ENCODE peak calls at places on chromosomes 5 and 9, in five cellular contexts. K is choroid plexus epithelial cell, C is HFFc6, D is hepatocyte, P is astrocyte of the spinal cord. Y is an unnamed sample.

GRCh38 chr9:92175441-92175840 is 60.2 kb upstream of the SPTLC1 start:
- DNase-seq in K (no peak), C (no peak), D (no peak), P (no peak), Y (no peak)

GRCh38 chr5:78577992-78578391 is 70.6 kb downstream of the LHFPL2 start:
- DNase-seq in K (no peak), C (no peak), D (no peak), P (no peak), Y (no peak)

GRCh38 chr9:77820293-77820954 is 172.3 kb upstream of the GNA14 start:
- DNase-seq in K (peak), C (peak), D (peak), P (peak), Y (no peak)

GRCh38 chr5:15806613-15807012 is 306.6 kb downstream of the FBXL7 start:
- DNase-seq in K (no peak), C (no peak), D (no peak), P (no peak), Y (no peak)

GRCh38 chr9:12773562-12773961 is 1.3 kb upstream of the LURAP1L start:
- DNase-seq in K (peak), C (no peak), D (no peak), P (no peak), Y (no peak)

GRCh38 chr9:114313186-114313585 is 9.7 kb upstream of the ORM1 start:
- DNase-seq in K (no peak), C (no peak), D (no peak), P (no peak), Y (no peak)

GRCh38 chr9:24413651-24414050 is 132.0 kb downstream of the IZUMO3 start:
- DNase-seq in K (peak), C (no peak), D (no peak), P (peak), Y (no peak)

GRCh38 chr9:132644251-132644650 is 25.5 kb downstream of the DDX31 start:
- DNase-seq in K (no peak), C (no peak), D (no peak), P (no peak), Y (peak)

GRCh38 chr5:1000329-1000728 is 8.3 kb upstream of the NKD2 start:
- DNase-seq in K (no peak), C (no peak), D (no peak), P (no peak), Y (no peak)

GRCh38 chr9:87256973-87257372 is 240.7 kb upstream of the DAPK1 start:
- DNase-seq in K (peak), C (no peak), D (no peak), P (peak), Y (peak)

GRCh38 chr9:101028346-101029299 is at the start of gene PLPPR1:
- DNase-seq in K (peak), C (no peak), D (peak), P (peak), Y (peak)

GRCh38 chr9:133114886-133115603 is 6.0 kb downstream of the RALGDS start:
- DNase-seq in K (no peak), C (no peak), D (no peak), P (no peak), Y (no peak)

GRCh38 chr5:9456435-9457042 is 89.3 kb downstream of the SEMA5A start:
- DNase-seq in K (peak), C (peak), D (no peak), P (peak), Y (no peak)

GRCh38 chr9:135858491-135859185 is 48.7 kb downstream of the CAMSAP1 start:
- DNase-seq in K (no peak), C (no peak), D (no peak), P (no peak), Y (no peak)

GRCh38 chr5:56910123-56910951 is 941 bp downstream of the SETD9 start:
- DNase-seq in K (no peak), C (peak), D (no peak), P (no peak), Y (peak)

DNA sequence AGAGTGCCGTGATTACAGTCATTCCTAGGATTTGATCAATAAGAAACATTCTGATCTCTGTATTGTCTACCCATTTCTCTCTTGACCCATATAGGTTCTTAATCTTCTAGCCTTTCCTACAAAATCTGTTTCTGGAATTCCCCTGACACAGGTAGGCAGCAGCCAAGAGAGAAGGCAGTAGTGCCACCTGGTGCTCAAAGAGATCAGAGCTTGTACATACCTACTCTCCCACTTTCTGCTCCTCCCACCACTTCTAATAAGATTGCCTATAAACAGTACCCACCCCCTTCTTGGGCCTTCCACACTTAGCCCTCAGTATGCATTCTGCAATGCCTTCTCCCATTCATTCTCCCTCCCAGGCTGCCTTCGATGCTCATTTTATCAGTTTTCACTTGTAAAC is 117.4 kb upstream of the RORB start:
- DNase-seq in K (peak), C (no peak), D (peak), P (peak), Y (peak)
- TF ChIP-seq CTCF in K (peak), C (no peak), D (peak), P (peak), Y (no peak)

DNA sequence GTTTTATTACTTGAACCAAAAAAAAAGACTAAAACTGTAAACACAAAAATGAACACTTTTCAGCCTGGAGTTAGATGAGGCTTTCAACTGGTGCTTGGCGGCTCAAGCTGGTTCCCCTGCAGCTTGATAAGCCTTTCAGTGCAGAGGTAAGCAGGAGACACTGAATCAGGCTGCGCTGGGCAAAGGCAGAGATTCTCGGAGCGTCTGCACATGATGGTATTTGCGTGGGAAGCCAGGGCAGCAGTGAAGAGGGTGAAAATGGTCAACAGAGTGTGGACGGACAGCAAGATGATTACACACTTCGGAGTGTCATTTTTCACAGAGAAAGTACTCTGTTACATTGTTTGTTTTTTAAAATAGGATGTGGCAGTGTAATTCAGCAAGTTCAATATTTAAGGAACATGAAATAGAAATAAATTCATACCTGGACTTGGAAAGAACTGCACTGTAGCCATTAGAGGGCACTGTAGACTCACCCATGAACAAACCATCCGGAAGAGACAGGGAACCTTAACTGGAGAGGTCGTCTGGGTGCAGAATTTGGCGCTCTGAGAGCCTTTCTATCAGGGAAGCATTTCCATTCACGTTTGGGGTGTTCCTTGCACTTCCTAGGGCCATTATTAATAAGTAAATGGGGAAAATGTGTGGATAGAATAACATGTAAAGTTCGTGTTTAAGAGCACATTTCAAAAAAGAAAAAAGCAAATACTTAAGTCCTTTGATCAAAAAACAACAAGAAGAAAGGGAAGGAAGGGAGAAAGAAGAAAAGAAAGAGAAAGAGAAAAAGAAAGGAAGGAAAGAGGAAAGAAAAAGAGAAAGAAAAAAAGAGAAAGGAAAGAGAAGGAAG is 69.8 kb downstream of the ICE1 start:
- DNase-seq in K (peak), C (peak), D (peak), P (peak), Y (peak)
- TF ChIP-seq CTCF in K (peak), C (peak), D (peak), P (peak), Y (peak)

GRCh38 chr5:109479260-109479860 is 69.6 kb upstream of the PJA2 start:
- DNase-seq in K (peak), C (peak), D (peak), P (peak), Y (no peak)
- TF ChIP-seq CTCF in K (peak), C (peak), D (peak), P (peak), Y (peak)

GRCh38 chr9:251398-251797 is 36.7 kb downstream of the DOCK8 start:
- DNase-seq in K (no peak), C (no peak), D (no peak), P (no peak), Y (no peak)
- TF ChIP-seq CTCF in K (no peak), C (no peak), D (no peak), P (no peak), Y (no peak)

GRCh38 chr5:41637869-41638268 is 127.5 kb upstream of the PLCXD3 start:
- DNase-seq in K (peak), C (no peak), D (no peak), P (no peak), Y (no peak)
- TF ChIP-seq CTCF in K (peak), C (peak), D (no peak), P (peak), Y (no peak)

GRCh38 chr5:95178046-95178651 is 106.7 kb downstream of the MCTP1 start:
- DNase-seq in K (peak), C (no peak), D (peak), P (peak), Y (peak)
- TF ChIP-seq CTCF in K (peak), C (no peak), D (peak), P (peak), Y (peak)

DNA sequence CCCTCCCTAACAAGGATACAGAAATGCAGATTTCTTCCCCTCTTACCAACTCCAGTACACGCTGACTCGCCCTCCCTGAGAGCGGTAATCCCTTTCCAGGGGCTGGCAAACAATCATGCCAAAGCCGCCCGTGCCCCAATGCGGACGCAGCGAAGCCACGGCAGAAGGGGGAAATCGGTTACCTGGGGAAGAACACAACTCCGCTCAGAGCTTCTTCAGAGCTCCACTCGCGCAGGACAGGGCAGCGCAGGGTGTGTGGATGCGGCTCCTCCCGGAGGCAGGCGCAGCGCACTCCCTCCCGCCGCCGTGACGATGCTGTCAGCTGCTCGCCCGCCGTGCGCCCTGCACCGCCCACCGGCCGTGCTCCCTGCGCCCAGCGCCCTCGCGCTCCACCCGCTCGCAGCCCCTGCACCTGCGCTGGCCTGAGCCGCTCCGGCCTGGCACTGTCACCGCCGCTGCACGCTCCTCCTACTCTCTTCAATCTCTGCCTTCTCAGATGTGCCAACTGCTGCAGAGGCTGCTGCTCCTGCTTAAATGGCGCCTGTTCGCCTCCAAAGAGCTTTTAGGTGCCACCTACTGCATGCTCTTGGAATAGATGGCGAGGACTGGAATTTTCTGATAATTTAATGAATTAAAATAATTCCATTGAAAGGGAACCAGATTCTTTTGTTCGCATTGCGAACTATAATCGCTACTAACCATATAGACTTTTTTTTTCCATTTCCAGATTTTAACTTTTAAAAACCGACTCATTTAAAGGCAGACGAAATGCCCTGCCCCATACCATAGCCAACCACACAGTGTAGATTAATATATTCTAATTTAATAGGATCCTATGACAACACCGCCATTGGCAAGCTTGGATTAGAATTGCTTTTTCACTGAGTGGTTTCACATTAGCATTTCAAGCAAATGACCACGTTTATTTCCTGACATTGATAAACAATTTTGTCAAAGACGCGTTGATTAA is at the start of gene DIRAS2:
- DNase-seq in K (peak), C (peak), D (peak), P (peak), Y (peak)
- TF ChIP-seq CTCF in K (peak), C (peak), D (peak), P (peak), Y (peak)

DNA sequence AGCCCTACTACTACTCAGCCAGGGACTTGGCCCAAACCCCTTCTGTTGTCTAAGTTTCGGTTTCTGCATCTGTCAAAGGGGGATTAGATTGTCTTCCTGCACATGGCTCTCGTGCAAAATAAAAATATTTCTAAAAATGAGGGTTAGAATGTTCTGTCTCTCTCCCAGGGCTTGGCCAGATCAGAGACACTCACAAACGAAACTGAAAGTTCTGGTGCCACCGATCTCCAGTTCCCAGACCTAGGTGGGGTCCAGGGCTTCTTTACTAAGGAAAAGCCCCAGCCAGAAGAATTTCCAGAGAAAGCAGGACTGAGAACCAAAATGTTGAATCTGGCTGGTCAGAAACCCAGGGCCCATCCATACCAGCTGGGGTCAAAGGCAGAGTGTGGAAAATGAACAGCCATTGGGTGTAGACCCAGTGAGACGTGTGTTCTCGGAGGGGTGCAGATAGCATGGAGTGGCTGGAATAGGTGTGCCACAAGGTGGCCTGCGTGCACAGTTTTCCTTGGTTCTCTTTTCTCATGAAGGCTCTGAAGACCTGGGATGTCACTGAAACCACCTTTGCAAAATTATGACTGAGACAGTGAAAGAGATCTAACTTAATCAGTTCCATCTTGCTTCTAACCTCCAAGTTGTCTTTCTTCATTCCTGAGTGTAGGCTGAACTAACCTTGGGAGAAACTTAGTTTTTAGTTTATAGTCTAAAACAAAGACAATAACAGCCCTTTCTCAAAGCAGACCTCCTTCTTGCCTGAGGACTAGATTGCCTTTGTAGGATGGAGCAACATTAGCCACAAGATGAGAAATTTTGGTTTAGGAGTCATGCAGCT is 2.2 kb upstream of the SLC23A1 start:
- DNase-seq in K (no peak), C (no peak), D (no peak), P (no peak), Y (peak)
- TF ChIP-seq CTCF in K (no peak), C (no peak), D (no peak), P (no peak), Y (peak)

GRCh38 chr9:97474373-97474925 is 27.0 kb upstream of the TMOD1 start:
- DNase-seq in K (peak), C (peak), D (no peak), P (peak), Y (no peak)

GRCh38 chr9:97468658-97469448 is 32.6 kb upstream of the TMOD1 start:
- DNase-seq in K (peak), C (peak), D (peak), P (peak), Y (peak)

GRCh38 chr9:97473717-97474116 is 27.7 kb upstream of the TMOD1 start:
- DNase-seq in K (no peak), C (no peak), D (no peak), P (no peak), Y (no peak)

GRCh38 chr9:97475079-97475478 is 26.4 kb upstream of the TMOD1 start:
- DNase-seq in K (peak), C (peak), D (peak), P (peak), Y (no peak)

GRCh38 chr9:97470076-97470475 is 31.4 kb upstream of the TMOD1 start:
- DNase-seq in K (no peak), C (no peak), D (no peak), P (no peak), Y (peak)
- TF ChIP-seq CTCF in K (peak), C (peak), D (no peak), P (peak), Y (no peak)